ENCODE peak calls at places on chromosomes 5 and 9, in nine cellular contexts. F is coronary artery; A is fibroblast of lung; E is LoVo; Y is cardiac muscle cell; X is sigmoid colon; R is MM.1S; J is NCI-H226; U is stimulated activated CD4-positive, alpha-beta T cell treated with anti-CD3 and anti-CD28 coated beads, Interleukin-1b, Interleukin-23, amount 100 ng/mL, for 4 hours. P is an unnamed sample.

GRCh38 chr9:121557581-121558422 is 58.2 kb upstream of the GGTA1 start:
- DNase-seq in E (no peak), R (no peak), J (peak; percentile 76), U (no peak), Y (peak; percentile 66), F (peak; percentile 96), X (peak; percentile 85), A (peak; percentile 97), P (peak; percentile 84)

GRCh38 chr9:132997591-132997990 is 19.1 kb downstream of the GFI1B start:
- DNase-seq in J (peak; percentile 83), U (no peak), A (peak; percentile 52), Y (no peak), F (no peak), X (no peak), E (no peak), R (no peak), P (peak; percentile 42)

GRCh38 chr5:59874675-59875074 is 18.9 kb downstream of the PDE4D start:
- DNase-seq in U (no peak), X (no peak), A (peak; percentile 36), R (no peak), F (no peak), Y (no peak), E (no peak), J (no peak), P (peak; percentile 17)

GRCh38 chr9:38484076-38484637 is 59.9 kb upstream of the IGFBPL1 start:
- DNase-seq in U (no peak), X (no peak), Y (no peak), E (no peak), R (no peak), A (no peak), J (no peak), F (no peak), P (no peak)

GRCh38 chr9:75855509-75855908 is 35.0 kb upstream of the PCSK5 start:
- DNase-seq in J (no peak), Y (peak; percentile 46), U (no peak), X (no peak), E (peak; percentile 20), A (no peak), F (no peak), R (peak; percentile 43), P (peak; percentile 18)

GRCh38 chr9:134919316-134919715 is 1.6 kb upstream of the FCN1 start:
- DNase-seq in A (no peak), F (peak; percentile 35), X (no peak), J (no peak), R (no peak), Y (no peak), E (no peak), U (no peak), P (no peak)

GRCh38 chr9:69314547-69314946 is 10.5 kb upstream of the ENTREP1 start:
- DNase-seq in A (no peak), J (no peak), X (no peak), E (no peak), U (no peak), F (no peak), Y (no peak), R (no peak), P (no peak)

GRCh38 chr9:68775003-68775730 is 70.1 kb downstream of the PIP5K1B start:
- DNase-seq in F (no peak), R (no peak), U (no peak), X (no peak), Y (no peak), A (no peak), E (peak; percentile 16), J (no peak), P (no peak)

GRCh38 chr5:109485030-109485429 is 75.3 kb upstream of the PJA2 start:
- DNase-seq in J (no peak), E (peak; percentile 78), F (no peak), A (peak; percentile 9), Y (peak; percentile 58), U (no peak), R (no peak), X (peak; percentile 75), P (no peak)

GRCh38 chr5:138466058-138466899 is 1.0 kb downstream of the EGR1 start:
- DNase-seq in J (no peak), R (no peak), X (no peak), E (no peak), U (no peak), Y (no peak), A (peak; percentile 36), F (no peak), P (no peak)

GRCh38 chr5:170273968-170274710 is 23.4 kb downstream of the LCP2 start:
- DNase-seq in A (peak; percentile 2), E (no peak), R (peak; percentile 30), F (no peak), U (peak; percentile 42), X (peak; percentile 61), J (peak; percentile 12), Y (peak; percentile 69), P (peak; percentile 23)

GRCh38 chr5:177086918-177087706 is 397 bp downstream of the FGFR4 start:
- DNase-seq in F (no peak), R (peak; percentile 61), E (peak; percentile 85), X (no peak), U (peak; percentile 51), Y (no peak), A (peak; percentile 10), J (peak; percentile 38), P (peak; percentile 58)

GRCh38 chr5:150227606-150228273 is 37.9 kb downstream of the SLC6A7 start:
- DNase-seq in U (no peak), E (no peak), Y (no peak), A (no peak), J (no peak), F (no peak), R (no peak), X (no peak), P (no peak)

GRCh38 chr5:78287833-78288232 is 6.7 kb downstream of the AP3B1 start:
- DNase-seq in X (no peak), Y (peak; percentile 9), E (no peak), F (no peak), J (peak; percentile 69), R (no peak), A (peak; percentile 86), U (no peak), P (peak; percentile 75)

GRCh38 chr5:105587963-105588662 is 2025.5 kb upstream of the NUDT12 start:
- DNase-seq in F (no peak), A (no peak), Y (no peak), R (peak; percentile 25), J (peak; percentile 7), E (no peak), X (no peak), U (no peak), P (no peak)

GRCh38 chr5:138602371-138603000 is 27.3 kb upstream of the HSPA9 start:
- DNase-seq in F (no peak), Y (no peak), E (no peak), U (no peak), R (no peak), A (no peak), J (no peak), X (no peak), P (no peak)

GRCh38 chr9:127805620-127806019 is 2.9 kb downstream of the FPGS start:
- DNase-seq in U (no peak), X (no peak), E (no peak), R (peak; percentile 36), A (peak; percentile 20), J (no peak), Y (peak; percentile 67), F (no peak), P (no peak)

GRCh38 chr9:37705787-37706186 is 47.8 kb upstream of the TRMT10B start:
- DNase-seq in E (no peak), A (no peak), Y (no peak), R (no peak), X (no peak), J (no peak), F (no peak), U (no peak), P (no peak)

GRCh38 chr5:60826653-60827052 is 17.4 kb downstream of the ELOVL7 start:
- DNase-seq in Y (no peak), X (no peak), R (peak; percentile 37), J (no peak), F (no peak), E (no peak), A (no peak), U (no peak), P (no peak)

P was measured in RWPE1.